ENCODE peak calls at places on chromosomes 12 and 14, in six cellular contexts. A is HT1080, M is left ventricle myocardium inferior, J is midbrain, V is mesothelial cell of epicardium, E is SK-N-DZ. X is an unnamed sample.

GRCh38 chr12:97177482-97177881 is 270.4 kb downstream of the NEDD1 start:
- DNase-seq in E (no peak), M (no peak), J (no peak), A (peak), V (no peak), X (no peak)

GRCh38 chr12:30624009-30624408 is 71.7 kb downstream of the IPO8 start:
- DNase-seq in V (no peak), A (no peak), M (no peak), J (no peak), E (no peak), X (no peak)

GRCh38 chr14:54471641-54472040 is 17.1 kb downstream of the GMFB start:
- DNase-seq in J (no peak), A (no peak), V (no peak), E (no peak), M (no peak), X (no peak)

GRCh38 chr12:88884600-88884999 is 304.3 kb upstream of the KITLG start:
- DNase-seq in J (no peak), A (no peak), M (no peak), E (no peak), V (no peak), X (no peak)

GRCh38 chr12:123242083-123242904 is 9.1 kb downstream of the MTRFR start:
- DNase-seq in V (no peak), J (no peak), M (no peak), A (no peak), E (no peak), X (no peak)

GRCh38 chr12:108855284-108856169 is 1.9 kb downstream of the SSH1 start:
- DNase-seq in E (peak), M (no peak), J (no peak), A (no peak), V (no peak), X (no peak)

GRCh38 chr12:27034607-27035293 is 12.4 kb downstream of the MED21 start:
- DNase-seq in M (no peak), E (no peak), V (no peak), A (no peak), J (no peak), X (no peak)

GRCh38 chr14:104093366-104094055 is 8.0 kb downstream of the ASPG start:
- DNase-seq in V (no peak), E (no peak), J (no peak), A (no peak), M (no peak), X (no peak)

GRCh38 chr14:105848570-105848969 is 322.2 kb downstream of the TMEM121 start:
- DNase-seq in M (no peak), V (no peak), J (no peak), E (no peak), A (no peak), X (no peak)

GRCh38 chr12:20548592-20548991 is 146.5 kb upstream of the SLCO1C1 start:
- DNase-seq in A (no peak), J (no peak), V (no peak), E (no peak), M (no peak), X (no peak)

GRCh38 chr12:84336231-84336630 is 576.4 kb downstream of the SLC6A15 start:
- DNase-seq in E (no peak), A (no peak), M (no peak), J (no peak), V (no peak), X (no peak)

GRCh38 chr14:51157012-51157411 is 62.1 kb upstream of the TRIM9 start:
- DNase-seq in V (no peak), A (peak), M (no peak), E (peak), J (no peak), X (peak)

GRCh38 chr12:108633534-108634224 is at the start of gene SELPLG:
- DNase-seq in M (peak), E (no peak), V (no peak), J (peak), A (no peak), X (no peak)

GRCh38 chr12:76670776-76671175 is 93.1 kb upstream of the ZDHHC17 start:
- DNase-seq in V (no peak), E (no peak), J (no peak), A (peak), M (no peak), X (no peak)

GRCh38 chr12:54052745-54053624 is 650 bp upstream of the HOXC4 start:
- DNase-seq in J (no peak), V (no peak), E (peak), A (peak), M (no peak), X (no peak)

GRCh38 chr14:32080001-32080510 is 3.0 kb downstream of the ARHGAP5 start:
- DNase-seq in A (no peak), J (no peak), V (no peak), M (no peak), E (no peak), X (no peak)

GRCh38 chr12:42322567-42322966 is 3.3 kb downstream of the ZCRB1 start:
- DNase-seq in V (no peak), M (no peak), J (no peak), E (no peak), A (no peak), X (no peak)

GRCh38 chr14:61213116-61213720 is 67.9 kb downstream of the TMEM30B start:
- DNase-seq in M (no peak), A (peak), J (no peak), V (no peak), E (no peak), X (no peak)

X was measured in HCT116.